ENCODE peak calls at places on chromosomes 7 and 10, in eight cellular contexts. One of them, this sample, is unnamed.

GRCh38 chr7:20320786-20321185 is 9.9 kb upstream of the ITGB8 start:
- DNase-seq in tibial artery: no peak
- DNase-seq in heart left ventricle: no peak
- DNase-seq in IMR-90: no peak
- DNase-seq in ovary: no peak
- DNase-seq in upper lobe of right lung: no peak
- DNase-seq in A673: no peak
- DNase-seq in breast epithelium: no peak
- DNase-seq in this sample: no peak

GRCh38 chr7:47170516-47170915 is 411.4 kb downstream of the TNS3 start:
- DNase-seq in tibial artery: no peak
- DNase-seq in IMR-90: peak; percentile 29
- DNase-seq in breast epithelium: no peak
- DNase-seq in heart left ventricle: no peak
- DNase-seq in upper lobe of right lung: no peak
- DNase-seq in A673: no peak
- DNase-seq in ovary: no peak
- DNase-seq in this sample: no peak

GRCh38 chr10:43292745-43293676 is 26.1 kb upstream of the RASGEF1A start:
- DNase-seq in A673: peak; percentile 52
- DNase-seq in heart left ventricle: peak; percentile 47
- DNase-seq in breast epithelium: peak; percentile 34
- DNase-seq in tibial artery: no peak
- DNase-seq in IMR-90: peak; percentile 41
- DNase-seq in upper lobe of right lung: no peak
- DNase-seq in ovary: peak; percentile 55
- DNase-seq in this sample: no peak

GRCh38 chr7:134755422-134756022 is 23.9 kb upstream of the CALD1 start:
- DNase-seq in tibial artery: no peak
- DNase-seq in upper lobe of right lung: no peak
- DNase-seq in A673: no peak
- DNase-seq in ovary: no peak
- DNase-seq in IMR-90: no peak
- DNase-seq in heart left ventricle: peak; percentile 36
- DNase-seq in breast epithelium: no peak
- DNase-seq in this sample: no peak

GRCh38 chr10:62924344-62924748 is 108.2 kb upstream of the EGR2 start:
- DNase-seq in upper lobe of right lung: no peak
- DNase-seq in tibial artery: no peak
- DNase-seq in A673: no peak
- DNase-seq in ovary: no peak
- DNase-seq in heart left ventricle: no peak
- DNase-seq in IMR-90: no peak
- DNase-seq in breast epithelium: no peak
- DNase-seq in this sample: no peak

GRCh38 chr10:125344573-125345121 is 184.3 kb upstream of the CTBP2 start:
- DNase-seq in tibial artery: no peak
- DNase-seq in heart left ventricle: no peak
- DNase-seq in breast epithelium: no peak
- DNase-seq in IMR-90: no peak
- DNase-seq in A673: no peak
- DNase-seq in ovary: no peak
- DNase-seq in upper lobe of right lung: no peak
- DNase-seq in this sample: peak; percentile 10

GRCh38 chr10:106802949-106803348 is 361.6 kb downstream of the SORCS1 start:
- DNase-seq in tibial artery: no peak
- DNase-seq in breast epithelium: no peak
- DNase-seq in upper lobe of right lung: no peak
- DNase-seq in IMR-90: no peak
- DNase-seq in A673: no peak
- DNase-seq in ovary: no peak
- DNase-seq in heart left ventricle: no peak
- DNase-seq in this sample: no peak

GRCh38 chr7:157516911-157517781 is 180.3 kb downstream of the DNAJB6 start:
- DNase-seq in heart left ventricle: no peak
- DNase-seq in IMR-90: no peak
- DNase-seq in breast epithelium: peak; percentile 9
- DNase-seq in ovary: peak; percentile 2
- DNase-seq in tibial artery: peak; percentile 65
- DNase-seq in A673: no peak
- DNase-seq in upper lobe of right lung: peak; percentile 57
- DNase-seq in this sample: no peak

GRCh38 chr10:63819753-63820347 is 298.6 kb downstream of the REEP3 start:
- DNase-seq in upper lobe of right lung: peak; percentile 70
- DNase-seq in ovary: peak; percentile 58
- DNase-seq in breast epithelium: peak; percentile 61
- DNase-seq in heart left ventricle: peak; percentile 78
- DNase-seq in IMR-90: peak; percentile 62
- DNase-seq in tibial artery: peak; percentile 81
- DNase-seq in A673: peak; percentile 82
- DNase-seq in this sample: no peak

GRCh38 chr10:106565546-106565945 is 599.0 kb downstream of the SORCS1 start:
- DNase-seq in IMR-90: peak; percentile 47
- DNase-seq in ovary: no peak
- DNase-seq in A673: no peak
- DNase-seq in breast epithelium: no peak
- DNase-seq in tibial artery: no peak
- DNase-seq in upper lobe of right lung: no peak
- DNase-seq in heart left ventricle: no peak
- DNase-seq in this sample: no peak

GRCh38 chr10:27223964-27224363 is 16.6 kb downstream of the ACBD5 start:
- DNase-seq in heart left ventricle: no peak
- DNase-seq in tibial artery: no peak
- DNase-seq in ovary: no peak
- DNase-seq in breast epithelium: no peak
- DNase-seq in IMR-90: peak; percentile 26
- DNase-seq in A673: peak; percentile 41
- DNase-seq in upper lobe of right lung: no peak
- DNase-seq in this sample: no peak

GRCh38 chr7:43868181-43868580 is 1.1 kb downstream of the MRPS24 start:
- DNase-seq in upper lobe of right lung: no peak
- DNase-seq in heart left ventricle: no peak
- DNase-seq in A673: no peak
- DNase-seq in tibial artery: no peak
- DNase-seq in breast epithelium: no peak
- DNase-seq in ovary: no peak
- DNase-seq in IMR-90: no peak
- DNase-seq in this sample: no peak

GRCh38 chr7:157411580-157411979 is 74.8 kb downstream of the DNAJB6 start:
- DNase-seq in upper lobe of right lung: no peak
- DNase-seq in IMR-90: no peak
- DNase-seq in A673: no peak
- DNase-seq in ovary: no peak
- DNase-seq in breast epithelium: no peak
- DNase-seq in tibial artery: no peak
- DNase-seq in heart left ventricle: peak; percentile 13
- DNase-seq in this sample: no peak

GRCh38 chr7:74272305-74273038 is 16.7 kb upstream of the CLIP2 start:
- DNase-seq in heart left ventricle: peak; percentile 90
- DNase-seq in IMR-90: peak; percentile 97
- DNase-seq in tibial artery: peak; percentile 82
- DNase-seq in ovary: peak; percentile 76
- DNase-seq in A673: no peak
- DNase-seq in upper lobe of right lung: peak; percentile 88
- DNase-seq in breast epithelium: peak; percentile 34
- DNase-seq in this sample: peak; percentile 94

GRCh38 chr7:15685358-15686181 is 913 bp downstream of the MEOX2 start:
- DNase-seq in breast epithelium: no peak
- DNase-seq in upper lobe of right lung: no peak
- DNase-seq in ovary: peak; percentile 25
- DNase-seq in IMR-90: peak; percentile 34
- DNase-seq in A673: peak; percentile 16
- DNase-seq in heart left ventricle: peak; percentile 79
- DNase-seq in tibial artery: peak; percentile 79
- DNase-seq in this sample: no peak
- H3K27me3 ChIP-seq in breast epithelium: peaks cover 48% of the 10 kb centered on the region
- H3K27me3 ChIP-seq in upper lobe of right lung: peaks cover 38% of the 10 kb centered on the region
- H3K27me3 ChIP-seq in ovary: no peaks in the 10 kb centered on the region
- H3K27me3 ChIP-seq in IMR-90: peaks cover 46% of the 10 kb centered on the region
- H3K27me3 ChIP-seq in A673: peaks cover 100% of the 10 kb centered on the region
- H3K27me3 ChIP-seq in heart left ventricle: peaks cover 19% of the 10 kb centered on the region
- H3K27me3 ChIP-seq in tibial artery: no peaks in the 10 kb centered on the region
- H3K27me3 ChIP-seq in this sample: no peaks in the 10 kb centered on the region

DNA sequence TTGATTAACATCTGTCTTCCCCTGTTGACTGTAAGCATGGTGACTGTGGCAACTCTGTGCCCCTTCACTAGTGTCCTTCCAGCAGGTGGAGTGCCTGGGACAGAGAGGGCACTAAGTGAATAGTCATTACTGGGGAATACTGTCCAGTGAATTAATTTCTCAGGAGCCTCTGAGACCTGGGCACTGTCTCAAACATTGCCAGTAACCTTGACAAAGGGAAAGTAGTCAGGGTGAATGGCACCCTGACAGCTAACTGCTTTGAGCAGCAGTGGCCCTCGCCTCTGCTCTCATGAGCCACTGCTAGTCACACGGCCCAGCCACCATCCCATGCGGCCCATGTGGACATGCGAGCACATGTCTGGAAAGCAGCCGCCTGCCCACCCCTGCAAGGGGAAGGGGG is 13.1 kb upstream of the GRB10 start:
- DNase-seq in ovary: no peak
- DNase-seq in heart left ventricle: no peak
- DNase-seq in breast epithelium: no peak
- DNase-seq in IMR-90: no peak
- DNase-seq in tibial artery: no peak
- DNase-seq in upper lobe of right lung: no peak
- DNase-seq in A673: no peak
- DNase-seq in this sample: no peak
- TF ChIP-seq CTCF in ovary: no peak
- TF ChIP-seq CTCF in heart left ventricle: no peak
- TF ChIP-seq CTCF in breast epithelium: no peak
- TF ChIP-seq CTCF in IMR-90: no peak
- TF ChIP-seq CTCF in tibial artery: no peak
- TF ChIP-seq CTCF in upper lobe of right lung: no peak
- TF ChIP-seq CTCF in A673: no peak
- TF ChIP-seq CTCF in this sample: no peak

GRCh38 chr7:117828831-117829230 is 44.4 kb downstream of the CTTNBP2 start:
- DNase-seq in A673: peak; percentile 86
- DNase-seq in ovary: no peak
- DNase-seq in upper lobe of right lung: no peak
- DNase-seq in heart left ventricle: no peak
- DNase-seq in tibial artery: no peak
- DNase-seq in breast epithelium: no peak
- DNase-seq in IMR-90: no peak
- DNase-seq in this sample: no peak
- H3K4me3 ChIP-seq in A673: no peak overlapping the region
- H3K4me3 ChIP-seq in ovary: no peak overlapping the region
- H3K4me3 ChIP-seq in upper lobe of right lung: no peak overlapping the region
- H3K4me3 ChIP-seq in heart left ventricle: no peak overlapping the region
- H3K4me3 ChIP-seq in tibial artery: no peak overlapping the region
- H3K4me3 ChIP-seq in breast epithelium: no peak overlapping the region
- H3K4me3 ChIP-seq in IMR-90: no peak overlapping the region
- H3K4me3 ChIP-seq in this sample: no peak overlapping the region

GRCh38 chr10:14486777-14487510 is 156.2 kb upstream of the FRMD4A start:
- DNase-seq in IMR-90: peak; percentile 94
- DNase-seq in A673: no peak
- DNase-seq in breast epithelium: no peak
- DNase-seq in upper lobe of right lung: no peak
- DNase-seq in ovary: peak; percentile 55
- DNase-seq in heart left ventricle: no peak
- DNase-seq in tibial artery: no peak
- DNase-seq in this sample: no peak
- H3K27me3 ChIP-seq in IMR-90: no peaks in the 10 kb centered on the region
- H3K27me3 ChIP-seq in A673: peaks cover 49% of the 10 kb centered on the region
- H3K27me3 ChIP-seq in breast epithelium: no peaks in the 10 kb centered on the region
- H3K27me3 ChIP-seq in upper lobe of right lung: peaks cover 7% of the 10 kb centered on the region
- H3K27me3 ChIP-seq in ovary: no peaks in the 10 kb centered on the region
- H3K27me3 ChIP-seq in heart left ventricle: no peaks in the 10 kb centered on the region
- H3K27me3 ChIP-seq in tibial artery: no peaks in the 10 kb centered on the region
- H3K27me3 ChIP-seq in this sample: no peaks in the 10 kb centered on the region

DNA sequence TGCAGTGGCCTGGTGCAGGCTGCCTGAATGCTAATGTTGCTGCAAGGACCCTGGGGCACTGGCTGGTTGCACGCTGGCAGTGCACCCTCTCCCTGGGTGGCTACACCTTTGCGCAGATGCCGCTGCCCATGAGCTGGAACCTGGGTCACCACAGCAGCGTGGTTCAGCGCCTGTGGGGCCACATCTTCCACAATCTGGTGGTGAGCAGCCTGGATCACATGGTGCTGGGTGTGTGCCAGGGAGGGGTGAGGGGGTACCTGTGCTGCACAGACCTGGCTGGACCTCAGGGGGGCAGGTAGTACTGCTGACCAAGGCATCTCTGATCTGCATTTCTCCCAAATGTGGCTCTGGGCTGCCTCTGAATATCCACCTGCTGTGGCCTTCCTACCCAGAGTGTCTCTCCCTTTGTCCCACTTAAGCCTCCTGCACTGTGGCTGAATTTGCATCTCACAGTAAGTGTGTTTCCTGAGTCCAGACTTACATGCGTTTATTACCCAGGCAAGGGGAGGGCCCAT is 19.9 kb downstream of the IMPDH1 start:
- DNase-seq in heart left ventricle: no peak
- DNase-seq in tibial artery: no peak
- DNase-seq in upper lobe of right lung: no peak
- DNase-seq in A673: no peak
- DNase-seq in breast epithelium: no peak
- DNase-seq in ovary: peak; percentile 32
- DNase-seq in IMR-90: no peak
- DNase-seq in this sample: no peak
- TF ChIP-seq CTCF in heart left ventricle: no peak
- TF ChIP-seq CTCF in tibial artery: no peak
- TF ChIP-seq CTCF in upper lobe of right lung: no peak
- TF ChIP-seq CTCF in A673: no peak
- TF ChIP-seq CTCF in breast epithelium: no peak
- TF ChIP-seq CTCF in ovary: no peak
- TF ChIP-seq CTCF in IMR-90: no peak
- TF ChIP-seq CTCF in this sample: no peak

DNA sequence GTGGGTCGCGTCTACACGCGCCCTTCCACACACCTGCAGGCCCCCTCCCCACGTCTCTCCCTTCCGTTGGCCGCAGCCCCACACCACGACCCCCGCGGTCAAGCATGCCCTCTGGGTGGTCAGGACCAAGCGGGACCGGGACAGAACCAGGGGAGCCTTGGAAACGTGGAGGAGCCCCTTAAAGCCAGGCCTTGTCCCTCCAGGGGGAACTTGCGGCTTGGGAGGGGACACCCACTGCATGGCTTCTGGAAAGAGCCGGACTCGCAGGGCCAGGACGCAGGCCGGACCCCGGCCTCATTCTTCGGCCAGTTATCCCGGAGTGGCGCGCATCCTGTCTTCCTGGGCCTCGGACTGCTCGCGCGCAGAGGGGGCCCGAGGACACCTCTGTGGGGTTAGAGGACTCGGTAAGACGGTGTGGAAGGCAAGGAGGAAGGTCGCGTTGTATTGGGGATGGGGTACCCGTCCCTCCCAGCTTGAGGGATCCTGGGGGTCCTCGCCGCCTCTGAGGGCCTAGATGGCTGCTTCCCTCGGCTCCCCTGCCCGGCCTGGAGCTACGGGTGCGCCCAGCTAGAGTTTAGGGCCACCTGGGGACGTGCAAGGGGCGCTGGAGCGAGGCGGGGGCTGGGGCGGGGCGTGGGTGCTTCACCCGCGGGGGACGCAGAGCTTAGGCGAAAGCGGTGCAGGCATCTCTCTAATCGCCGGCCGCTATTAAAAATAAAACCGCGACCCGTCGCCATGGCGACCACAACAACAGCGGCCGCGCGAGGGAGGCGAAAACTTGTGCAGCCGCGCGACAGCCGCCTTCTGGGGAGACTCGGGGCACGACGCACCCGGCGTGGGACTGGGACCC is 1.8 kb upstream of the PDGFA start:
- DNase-seq in upper lobe of right lung: peak; percentile 85
- DNase-seq in heart left ventricle: peak; percentile 92
- DNase-seq in IMR-90: peak; percentile 16
- DNase-seq in tibial artery: peak; percentile 87
- DNase-seq in breast epithelium: no peak
- DNase-seq in A673: peak; percentile 55
- DNase-seq in ovary: peak; percentile 47
- DNase-seq in this sample: peak; percentile 72
- H3K4me3 ChIP-seq in upper lobe of right lung: peak overlapping the region; percentile 52
- H3K4me3 ChIP-seq in heart left ventricle: peak overlapping the region; percentile 69
- H3K4me3 ChIP-seq in IMR-90: no peak overlapping the region
- H3K4me3 ChIP-seq in tibial artery: peak overlapping the region; percentile 47
- H3K4me3 ChIP-seq in breast epithelium: peak overlapping the region; percentile 37
- H3K4me3 ChIP-seq in A673: peak overlapping the region; percentile 30
- H3K4me3 ChIP-seq in ovary: peak overlapping the region; percentile 38
- H3K4me3 ChIP-seq in this sample: peak overlapping the region; percentile 15

This sample was measured in GM06990.